ENCODE peak calls at places on chromosomes 12 and 14, in seven cellular contexts. V, F, E, K, D, N and G are unnamed samples. For H3K27me3, the result is how much of the 10 kb centered on the place peaks cover.

GRCh38 chr12:62697893-62698292 is 231.3 kb downstream of the MON2 start:
- DNase-seq in N (no peak), D (no peak), V (no peak), E (no peak), K (no peak), F (no peak), G (no peak)

GRCh38 chr14:73823339-73823885 is 28.2 kb upstream of the PTGR2 start:
- DNase-seq in F (no peak), K (no peak), N (no peak), D (no peak), V (no peak), E (no peak), G (no peak)

GRCh38 chr14:53032161-53032803 is 81.4 kb upstream of the FERMT2 start:
- DNase-seq in V (no peak), K (peak), E (no peak), D (no peak), F (peak), N (no peak), G (peak)

GRCh38 chr12:44774815-44775411 is 101.2 kb downstream of the NELL2 start:
- DNase-seq in N (no peak), V (peak), D (peak), K (peak), F (no peak), E (peak), G (no peak)

GRCh38 chr12:44428825-44429224 is 447.3 kb downstream of the NELL2 start:
- DNase-seq in K (no peak), D (no peak), N (no peak), V (no peak), F (no peak), E (no peak), G (no peak)

GRCh38 chr12:120183211-120183631 is 11.3 kb downstream of the GCN1 start:
- DNase-seq in E (no peak), N (no peak), V (no peak), D (no peak), K (no peak), F (no peak), G (no peak)

GRCh38 chr14:79585845-79586244 is 625.5 kb downstream of the DIO2 start:
- DNase-seq in V (no peak), N (no peak), K (no peak), E (no peak), D (no peak), F (no peak), G (no peak)

GRCh38 chr12:94225924-94226630 is 77.7 kb downstream of the PLXNC1 start:
- DNase-seq in V (no peak), K (no peak), E (peak), N (no peak), F (no peak), D (peak), G (no peak)

GRCh38 chr14:45868377-45868776 is 615.4 kb upstream of the MIS18BP1 start:
- DNase-seq in V (no peak), F (no peak), D (no peak), K (no peak), N (no peak), E (no peak), G (no peak)

GRCh38 chr12:119338593-119339363 is 4.2 kb downstream of the CCDC60 start:
- DNase-seq in N (no peak), V (no peak), D (no peak), E (no peak), K (no peak), F (no peak), G (no peak)

GRCh38 chr14:24852312-24853060 is 197.5 kb downstream of the STXBP6 start:
- DNase-seq in N (no peak), V (no peak), D (no peak), E (no peak), F (no peak), K (no peak), G (no peak)

GRCh38 chr14:85572845-85573244 is 42.9 kb downstream of the FLRT2 start:
- DNase-seq in F (no peak), D (no peak), K (no peak), N (no peak), E (no peak), V (no peak), G (no peak)

GRCh38 chr12:18320976-18321375 is 59.7 kb downstream of the PIK3C2G start:
- DNase-seq in E (no peak), F (no peak), N (no peak), D (no peak), V (no peak), K (no peak), G (no peak)

GRCh38 chr12:91978143-91978542 is 167.5 kb downstream of the BTG1 start:
- DNase-seq in F (no peak), D (no peak), V (no peak), E (no peak), N (no peak), K (no peak), G (no peak)

GRCh38 chr14:60430276-60430675 is 55.6 kb downstream of the C14orf39 start:
- DNase-seq in V (no peak), N (no peak), F (no peak), D (no peak), E (no peak), K (no peak), G (no peak)

GRCh38 chr14:94768141-94768520 is 1.8 kb downstream of the GSC start:
- DNase-seq in N (no peak), D (no peak), F (no peak), K (no peak), V (no peak), E (no peak), G (no peak)

GRCh38 chr12:116454950-116455447 is 104.2 kb upstream of the MAP1LC3B2 start:
- DNase-seq in E (no peak), K (no peak), F (no peak), V (peak), N (no peak), D (no peak), G (no peak)

GRCh38 chr12:27096420-27096819 is 14.0 kb upstream of the C12orf71 start:
- DNase-seq in F (no peak), V (no peak), E (no peak), D (no peak), K (no peak), N (no peak), G (no peak)

GRCh38 chr14:64745511-64746041 is 41.4 kb downstream of the PLEKHG3 start:
- DNase-seq in F (no peak), V (no peak), N (no peak), E (no peak), K (peak), D (no peak), G (no peak)

GRCh38 chr14:70317969-70318634 is 41.4 kb downstream of the COX16 start:
- DNase-seq in N (no peak), F (no peak), D (no peak), V (peak), K (peak), E (peak), G (no peak)

GRCh38 chr12:96068636-96069035 is 33.2 kb upstream of the LTA4H start:
- DNase-seq in F (no peak), V (no peak), N (no peak), K (no peak), E (no peak), D (no peak), G (no peak)

GRCh38 chr12:121560392-121561021 is 20.3 kb downstream of the KDM2B start:
- DNase-seq in K (no peak), F (no peak), E (no peak), D (no peak), N (no peak), V (no peak), G (peak)
- TF ChIP-seq POLR2AphosphoS5 in K (no peak), F (no peak), E (no peak), D (no peak), N (no peak), V (no peak), G (no peak)

DNA sequence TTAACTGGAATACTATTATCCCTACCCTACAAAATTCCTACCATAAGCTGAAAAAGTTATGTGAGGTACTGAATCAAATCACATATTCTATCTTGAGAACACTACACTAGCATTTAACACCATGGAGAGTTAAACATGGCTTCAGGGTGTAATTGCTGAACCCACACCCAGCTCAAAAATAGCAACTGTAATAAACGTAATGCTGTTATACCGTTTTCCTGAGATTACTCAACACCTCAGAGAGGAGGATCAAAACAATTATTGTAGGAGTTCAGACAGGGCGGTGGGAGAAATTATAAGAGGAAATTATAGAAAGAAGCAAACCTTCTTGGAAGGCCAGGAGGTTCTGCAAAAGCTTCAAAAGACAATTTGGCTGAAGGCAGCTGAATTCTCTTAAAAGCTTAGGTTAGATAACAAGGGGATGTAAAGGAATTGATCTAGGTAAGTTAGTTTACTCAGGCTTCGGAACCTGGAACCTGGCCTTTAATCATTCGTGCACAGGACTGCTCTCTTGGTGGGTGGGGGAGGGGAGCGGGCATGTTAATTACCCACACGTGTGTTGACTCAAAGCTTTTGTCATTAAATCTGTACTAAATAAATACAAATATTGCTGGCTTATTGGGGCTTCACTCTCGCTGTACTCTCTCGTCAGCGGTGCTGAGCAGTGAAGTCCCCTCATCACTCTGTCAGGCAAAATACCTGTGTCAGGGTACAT is 12.1 kb upstream of the IPO8 start:
- DNase-seq in V (no peak), E (no peak), D (no peak), F (no peak), K (no peak), N (no peak), G (no peak)
- H3K27ac ChIP-seq in V (no peak), E (no peak), D (no peak), F (no peak), K (no peak), N (no peak), G (no peak)

GRCh38 chr12:113581342-113581741 is 109.7 kb upstream of the LHX5 start:
- DNase-seq in E (no peak), D (no peak), F (no peak), N (no peak), V (no peak), K (no peak), G (no peak)
- H3K27me3 ChIP-seq in E (under half), D (under half), F (under half), N (under half), V (under half), K (under half), G (under half)

GRCh38 chr12:3255071-3255470 is 177.9 kb downstream of the TSPAN9 start:
- DNase-seq in N (no peak), F (no peak), D (no peak), V (no peak), E (no peak), K (no peak), G (no peak)

GRCh38 chr12:3252416-3252815 is 175.2 kb downstream of the TSPAN9 start:
- DNase-seq in D (no peak), V (no peak), E (no peak), F (peak), N (peak), K (no peak), G (peak)

GRCh38 chr12:3257411-3257810 is 180.2 kb downstream of the TSPAN9 start:
- DNase-seq in N (no peak), F (no peak), K (no peak), D (no peak), E (no peak), V (no peak), G (no peak)

GRCh38 chr12:3253682-3254275 is 176.6 kb downstream of the TSPAN9 start:
- DNase-seq in E (no peak), D (no peak), N (no peak), V (no peak), F (no peak), K (no peak), G (no peak)

GRCh38 chr12:3256103-3256551 is 178.9 kb downstream of the TSPAN9 start:
- DNase-seq in D (no peak), N (no peak), K (no peak), E (no peak), F (no peak), V (no peak), G (no peak)
- TF ChIP-seq POLR2AphosphoS5 in D (no peak), N (no peak), K (no peak), E (no peak), F (no peak), V (no peak), G (no peak)

GRCh38 chr14:67372833-67373232 is 12.7 kb downstream of the EIF2S1 start:
- DNase-seq in E (no peak), D (no peak), F (no peak), V (no peak), K (no peak), N (no peak), G (no peak)

GRCh38 chr14:67377916-67378315 is 17.8 kb downstream of the EIF2S1 start:
- DNase-seq in F (no peak), K (no peak), N (no peak), D (no peak), V (no peak), E (no peak), G (no peak)

GRCh38 chr14:67371247-67372148 is 11.4 kb downstream of the EIF2S1 start:
- DNase-seq in E (no peak), K (no peak), N (no peak), D (no peak), F (no peak), V (no peak), G (no peak)

GRCh38 chr14:67370830-67371229 is 10.7 kb downstream of the EIF2S1 start:
- DNase-seq in E (no peak), K (no peak), V (no peak), D (no peak), N (no peak), F (no peak), G (no peak)

DNA sequence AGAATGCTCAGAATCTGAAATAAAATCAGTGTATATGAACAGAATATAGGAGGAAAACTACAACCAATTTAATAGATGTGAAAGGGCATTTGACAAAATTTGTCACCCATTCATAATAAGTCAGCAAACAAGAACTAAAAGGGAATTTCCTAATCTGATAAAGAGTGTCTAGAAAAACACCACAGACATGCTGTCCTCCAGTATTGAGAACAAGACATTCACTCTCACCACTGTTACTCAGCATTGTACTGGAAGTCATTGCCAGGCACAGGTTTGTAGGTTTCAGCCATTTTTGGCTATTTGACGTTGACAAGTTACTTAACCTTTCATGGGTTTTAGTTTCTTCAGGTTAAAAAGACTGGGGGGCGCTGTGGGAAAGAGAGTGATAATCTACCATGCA is 13.2 kb downstream of the EIF2S1 start:
- DNase-seq in K (no peak), D (no peak), F (no peak), E (no peak), N (no peak), V (no peak), G (no peak)
- H3K27ac ChIP-seq in K (no peak), D (no peak), F (no peak), E (no peak), N (no peak), V (no peak), G (no peak)

GRCh38 chr12:132282031-132282949 is 47.1 kb downstream of the GALNT9 start:
- DNase-seq in E (no peak), D (no peak), N (no peak), K (peak), F (no peak), V (no peak), G (no peak)
- H3K27me3 ChIP-seq in E (half or more), D (under half), N (half or more), K (under half), F (under half), V (under half), G (under half)

GRCh38 chr14:91402278-91403068 is 15.1 kb downstream of the CCDC88C start:
- DNase-seq in K (no peak), D (no peak), E (no peak), F (peak), V (no peak), N (no peak), G (no peak)
- TF ChIP-seq POLR2AphosphoS5 in K (no peak), D (no peak), E (no peak), F (no peak), V (no peak), N (no peak), G (no peak)

GRCh38 chr12:70928066-70928465 is 7.5 kb upstream of the PTPRR start:
- DNase-seq in V (no peak), N (no peak), D (no peak), K (no peak), F (no peak), E (no peak), G (no peak)
- H3K27ac ChIP-seq in V (no peak), N (no peak), D (no peak), K (no peak), F (no peak), E (no peak), G (no peak)